ENCODE peak calls at places on chromosomes 5 and 9, in five cellular contexts. K, Y, V, P and J are unnamed samples.

GRCh38 chr9:22068369-22068768 is 59.3 kb upstream of the CDKN2B start:
- DNase-seq in V (no peak), P (no peak), K (no peak), Y (no peak), J (no peak)

GRCh38 chr9:122370869-122371467 is at the start of gene PTGS1:
- DNase-seq in K (peak; percentile 64), P (peak; percentile 49), V (peak; percentile 71), Y (no peak), J (peak; percentile 68)

GRCh38 chr9:14031015-14031414 is 282.9 kb downstream of the NFIB start:
- DNase-seq in Y (no peak), K (no peak), V (peak; percentile 28), P (no peak), J (no peak)

GRCh38 chr9:130240410-130241197 is 25.0 kb upstream of the HMCN2 start:
- DNase-seq in Y (peak; percentile 13), V (no peak), K (peak; percentile 31), P (peak; percentile 81), J (peak; percentile 83)

GRCh38 chr5:53671447-53671846 is 111.0 kb downstream of the NDUFS4 start:
- DNase-seq in Y (no peak), K (no peak), P (no peak), V (no peak), J (no peak)

GRCh38 chr5:73939535-73939934 is 313.5 kb downstream of the ARHGEF28 start:
- DNase-seq in K (no peak), P (no peak), Y (no peak), V (no peak), J (no peak)

GRCh38 chr5:179731791-179732411 is 721 bp upstream of the MAML1 start:
- DNase-seq in Y (no peak), P (no peak), V (peak; percentile 40), K (no peak), J (peak; percentile 76)

GRCh38 chr5:464843-465590 is 22.0 kb downstream of the EXOC3 start:
- DNase-seq in V (peak; percentile 23), Y (no peak), P (no peak), K (no peak), J (no peak)

GRCh38 chr5:171483453-171484177 is 64.2 kb downstream of the FGF18 start:
- DNase-seq in P (no peak), V (peak; percentile 87), K (no peak), Y (no peak), J (no peak)

GRCh38 chr9:108682191-108682590 is 173.6 kb downstream of the ACTL7B start:
- DNase-seq in Y (no peak), K (no peak), V (no peak), P (no peak), J (no peak)

GRCh38 chr9:70406446-70406862 is 8.0 kb downstream of the KLF9 start:
- DNase-seq in P (no peak), K (peak; percentile 61), V (no peak), Y (no peak), J (peak; percentile 70)

GRCh38 chr5:68033029-68033428 is 182.5 kb upstream of the PIK3R1 start:
- DNase-seq in P (no peak), V (no peak), K (no peak), Y (no peak), J (no peak)

GRCh38 chr5:158212915-158213314 is 354.0 kb upstream of the CLINT1 start:
- DNase-seq in Y (no peak), V (no peak), P (no peak), K (no peak), J (no peak)

GRCh38 chr9:16236882-16237281 is 633.6 kb downstream of the BNC2 start:
- DNase-seq in Y (no peak), P (no peak), K (no peak), V (no peak), J (no peak)

GRCh38 chr9:3963266-3964019 is 336.4 kb downstream of the GLIS3 start:
- DNase-seq in V (peak; percentile 47), Y (no peak), K (no peak), P (no peak), J (no peak)

GRCh38 chr5:101505891-101506570 is 602.9 kb upstream of the ST8SIA4 start:
- DNase-seq in K (no peak), P (no peak), V (no peak), Y (no peak), J (no peak)

GRCh38 chr5:175254155-175254554 is 189.8 kb downstream of the DRD1 start:
- DNase-seq in K (no peak), Y (no peak), V (no peak), P (no peak), J (no peak)

GRCh38 chr9:99253134-99253533 is 31.1 kb downstream of the SEC61B start:
- DNase-seq in Y (no peak), V (no peak), P (no peak), K (no peak), J (no peak)

GRCh38 chr5:162529886-162530285 is 462.3 kb downstream of the GABRG2 start:
- DNase-seq in Y (no peak), K (no peak), V (no peak), P (no peak), J (no peak)

GRCh38 chr9:28620661-28621060 is 1047.4 kb upstream of the C9orf72 start:
- DNase-seq in K (no peak), V (no peak), Y (no peak), P (no peak), J (no peak)

GRCh38 chr9:8666060-8666459 is 866.5 kb upstream of the DMAC1 start:
- DNase-seq in Y (no peak), V (no peak), K (no peak), P (no peak), J (no peak)

GRCh38 chr9:131554088-131554864 is 9.0 kb downstream of the PRRT1B start:
- DNase-seq in Y (no peak), K (no peak), P (no peak), V (no peak), J (no peak)

GRCh38 chr9:130225586-130225985 is 40.0 kb upstream of the HMCN2 start:
- DNase-seq in K (no peak), V (peak; percentile 6), P (no peak), Y (no peak), J (no peak)

GRCh38 chr9:15735083-15735974 is 182.5 kb downstream of the CCDC171 start:
- DNase-seq in K (no peak), Y (no peak), P (no peak), V (no peak), J (no peak)

GRCh38 chr9:106420511-106420944 is 442.4 kb upstream of the ZNF462 start:
- DNase-seq in K (no peak), P (no peak), Y (no peak), V (no peak), J (peak; percentile 78)

GRCh38 chr5:178213748-178214151 is 9.4 kb downstream of the HNRNPAB start:
- DNase-seq in P (no peak), K (no peak), Y (no peak), V (peak; percentile 3), J (no peak)